ENCODE peak calls at places on chromosomes 1 and 21, in four cellular contexts. One of them, this sample, is unnamed.

GRCh38 chr1:109161836-109162606 is 48.1 kb downstream of the ELAPOR1 start:
- DNase-seq in epithelial cell of esophagus: peak
- DNase-seq in BJ: peak
- DNase-seq in pancreas: no peak
- DNase-seq in this sample: peak

GRCh38 chr21:28136687-28137086 is 856.0 kb downstream of the LTN1 start:
- DNase-seq in epithelial cell of esophagus: no peak
- DNase-seq in BJ: peak
- DNase-seq in pancreas: no peak
- DNase-seq in this sample: no peak

GRCh38 chr1:63124666-63125191 is 197.6 kb upstream of the FOXD3 start:
- DNase-seq in epithelial cell of esophagus: no peak
- DNase-seq in pancreas: no peak
- DNase-seq in BJ: peak
- DNase-seq in this sample: no peak

GRCh38 chr1:55061000-55061705 is 21.8 kb downstream of the PCSK9 start:
- DNase-seq in epithelial cell of esophagus: no peak
- DNase-seq in BJ: no peak
- DNase-seq in pancreas: no peak
- DNase-seq in this sample: no peak

GRCh38 chr21:27519357-27519756 is 552.5 kb upstream of the ADAMTS5 start:
- DNase-seq in pancreas: no peak
- DNase-seq in BJ: peak
- DNase-seq in epithelial cell of esophagus: peak
- DNase-seq in this sample: no peak

GRCh38 chr1:91879739-91880138 is 6.2 kb downstream of the TGFBR3 start:
- DNase-seq in BJ: no peak
- DNase-seq in pancreas: no peak
- DNase-seq in epithelial cell of esophagus: no peak
- DNase-seq in this sample: no peak

GRCh38 chr21:34946385-34947121 is 102.5 kb downstream of the RUNX1 start:
- DNase-seq in BJ: no peak
- DNase-seq in epithelial cell of esophagus: no peak
- DNase-seq in pancreas: no peak
- DNase-seq in this sample: no peak

GRCh38 chr1:91846007-91846620 is 39.8 kb downstream of the TGFBR3 start:
- DNase-seq in BJ: no peak
- DNase-seq in epithelial cell of esophagus: peak
- DNase-seq in pancreas: no peak
- DNase-seq in this sample: no peak

GRCh38 chr1:228149341-228150020 is at the start of gene GJC2:
- DNase-seq in pancreas: peak
- DNase-seq in epithelial cell of esophagus: no peak
- DNase-seq in BJ: no peak
- DNase-seq in this sample: peak
- H3K4me3 ChIP-seq in pancreas: no peak
- H3K4me3 ChIP-seq in epithelial cell of esophagus: peak
- H3K4me3 ChIP-seq in BJ: peak
- H3K4me3 ChIP-seq in this sample: no peak

GRCh38 chr1:110249256-110249655 is 39.1 kb downstream of the KCNC4 start:
- DNase-seq in epithelial cell of esophagus: no peak
- DNase-seq in pancreas: no peak
- DNase-seq in BJ: no peak
- DNase-seq in this sample: no peak

GRCh38 chr1:110248746-110249145 is 38.6 kb downstream of the KCNC4 start:
- DNase-seq in pancreas: no peak
- DNase-seq in BJ: no peak
- DNase-seq in epithelial cell of esophagus: no peak
- DNase-seq in this sample: no peak

GRCh38 chr1:110243146-110243545 is 33.0 kb downstream of the KCNC4 start:
- DNase-seq in epithelial cell of esophagus: no peak
- DNase-seq in pancreas: no peak
- DNase-seq in BJ: no peak
- DNase-seq in this sample: no peak

GRCh38 chr1:110243581-110243980 is 33.5 kb downstream of the KCNC4 start:
- DNase-seq in pancreas: no peak
- DNase-seq in epithelial cell of esophagus: peak
- DNase-seq in BJ: no peak
- DNase-seq in this sample: no peak

GRCh38 chr1:110245876-110246620 is 35.9 kb downstream of the KCNC4 start:
- DNase-seq in BJ: peak
- DNase-seq in pancreas: no peak
- DNase-seq in epithelial cell of esophagus: peak
- DNase-seq in this sample: no peak
- H3K4me3 ChIP-seq in BJ: no peak
- H3K4me3 ChIP-seq in pancreas: no peak
- H3K4me3 ChIP-seq in epithelial cell of esophagus: no peak
- H3K4me3 ChIP-seq in this sample: no peak

GRCh38 chr1:25432749-25433388 is 2.2 kb downstream of the MACO1 start:
- DNase-seq in pancreas: no peak
- DNase-seq in BJ: no peak
- DNase-seq in epithelial cell of esophagus: no peak
- DNase-seq in this sample: no peak
- H3K4me3 ChIP-seq in pancreas: peak
- H3K4me3 ChIP-seq in BJ: no peak
- H3K4me3 ChIP-seq in epithelial cell of esophagus: no peak
- H3K4me3 ChIP-seq in this sample: no peak

DNA sequence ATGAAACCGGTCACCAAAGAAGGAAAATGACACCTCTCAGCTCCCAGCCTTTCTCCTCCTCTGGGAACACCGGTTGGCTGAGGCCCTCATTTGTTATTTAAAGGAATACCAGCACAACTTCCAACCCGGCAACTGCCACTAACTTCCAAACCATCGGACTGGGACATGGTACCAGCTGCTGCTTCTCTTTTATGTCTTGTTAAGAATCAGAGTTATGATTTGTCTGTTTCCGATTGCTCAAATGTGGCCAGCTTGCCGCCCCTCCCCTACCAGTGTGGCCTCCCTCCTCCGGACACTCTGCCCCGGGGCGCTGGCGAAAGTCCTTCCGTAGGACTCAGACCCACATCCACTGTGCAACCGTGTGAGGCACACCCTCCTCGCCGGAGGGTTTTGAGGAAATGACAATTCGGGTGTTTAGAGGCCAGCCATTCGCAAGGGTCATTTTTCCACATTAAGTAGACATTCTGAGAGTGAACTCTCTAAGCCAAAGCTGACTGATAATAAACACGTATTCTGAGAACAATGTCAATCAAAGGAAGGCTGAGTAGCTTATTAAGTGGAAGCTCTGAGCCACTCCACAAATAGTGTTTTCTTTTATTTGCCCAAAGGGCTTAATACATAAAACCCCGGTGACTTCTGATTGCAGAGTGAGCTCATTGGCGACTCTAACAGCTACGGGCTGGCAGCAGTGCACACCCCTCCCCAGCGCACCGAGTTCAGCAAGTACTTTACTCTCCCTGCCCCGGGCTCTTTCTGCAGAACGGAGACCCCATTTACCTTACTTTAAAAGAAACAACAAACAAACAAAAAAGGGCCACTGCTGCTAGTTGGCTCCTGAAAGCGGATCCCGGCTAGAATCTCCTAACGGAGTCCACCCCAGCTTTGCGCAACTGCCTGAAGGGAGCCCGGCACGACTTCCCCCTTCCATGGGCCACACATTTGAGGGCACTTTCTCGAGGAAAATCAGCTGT is 5.4 kb downstream of the RIPK4 start:
- DNase-seq in epithelial cell of esophagus: peak
- DNase-seq in pancreas: no peak
- DNase-seq in BJ: peak
- DNase-seq in this sample: peak
- H3K4me3 ChIP-seq in epithelial cell of esophagus: peak
- H3K4me3 ChIP-seq in pancreas: peak
- H3K4me3 ChIP-seq in BJ: no peak
- H3K4me3 ChIP-seq in this sample: no peak

GRCh38 chr21:18253809-18254208 is 9.2 kb downstream of the CHODL start:
- DNase-seq in epithelial cell of esophagus: no peak
- DNase-seq in pancreas: no peak
- DNase-seq in BJ: no peak
- DNase-seq in this sample: no peak

GRCh38 chr21:18253252-18253651 is 8.6 kb downstream of the CHODL start:
- DNase-seq in pancreas: no peak
- DNase-seq in BJ: no peak
- DNase-seq in epithelial cell of esophagus: no peak
- DNase-seq in this sample: no peak

GRCh38 chr21:18249542-18250152 is 5.0 kb downstream of the CHODL start:
- DNase-seq in BJ: no peak
- DNase-seq in pancreas: no peak
- DNase-seq in epithelial cell of esophagus: no peak
- DNase-seq in this sample: no peak

GRCh38 chr21:18252686-18253085 is 8.1 kb downstream of the CHODL start:
- DNase-seq in pancreas: no peak
- DNase-seq in epithelial cell of esophagus: no peak
- DNase-seq in BJ: no peak
- DNase-seq in this sample: no peak

DNA sequence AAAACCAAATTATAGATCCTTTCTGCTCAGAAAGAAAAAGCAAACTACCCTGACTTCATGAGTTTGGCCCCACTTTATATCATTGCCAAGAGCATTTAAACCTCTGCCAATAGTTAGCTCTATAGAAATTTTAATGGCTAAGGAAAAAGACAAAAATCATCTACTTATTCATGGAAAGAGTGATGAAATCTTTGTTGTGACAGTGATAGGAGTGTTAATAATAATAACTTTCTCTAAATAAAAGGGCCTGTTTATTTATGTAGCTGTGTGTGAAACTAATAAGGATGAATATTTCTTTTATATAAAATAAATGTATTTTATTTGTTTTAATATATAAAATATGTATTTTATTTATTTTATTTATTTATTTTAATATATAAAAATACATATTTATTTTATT is 6.4 kb downstream of the CHODL start:
- DNase-seq in BJ: no peak
- DNase-seq in pancreas: no peak
- DNase-seq in epithelial cell of esophagus: no peak
- DNase-seq in this sample: no peak
- H3K4me3 ChIP-seq in BJ: no peak
- H3K4me3 ChIP-seq in pancreas: no peak
- H3K4me3 ChIP-seq in epithelial cell of esophagus: no peak
- H3K4me3 ChIP-seq in this sample: no peak